ENCODE peak calls at places on chromosomes 16 and 17, in four cellular contexts. W, Q, P and C are unnamed samples.

GRCh38 chr16:75230471-75231110 is 11.8 kb downstream of the CTRB1 start:
- DNase-seq in P (no peak), Q (no peak), W (no peak), C (no peak)

GRCh38 chr16:19666451-19666850 is 51.6 kb downstream of the KNOP1 start:
- DNase-seq in W (no peak), Q (no peak), P (no peak), C (no peak)

GRCh38 chr16:529012-529575 is 1.6 kb downstream of the CAPN15 start:
- DNase-seq in Q (no peak), P (no peak), W (no peak), C (no peak)

GRCh38 chr17:6780001-6780400 is 4.0 kb downstream of the FBXO39 start:
- DNase-seq in Q (no peak), P (no peak), W (no peak), C (no peak)

GRCh38 chr17:80474231-80474932 is 2.0 kb downstream of the NPTX1 start:
- DNase-seq in W (no peak), Q (peak; percentile 40), P (no peak), C (peak; percentile 62)

GRCh38 chr16:12497558-12497957 is 306.1 kb downstream of the CPPED1 start:
- DNase-seq in Q (no peak), P (no peak), W (no peak), C (no peak)

GRCh38 chr16:12010388-12011251 is 34.1 kb downstream of the SNX29 start:
- DNase-seq in P (no peak), Q (no peak), W (no peak), C (peak; percentile 39)

GRCh38 chr17:81037783-81038733 is 3.1 kb downstream of the BAIAP2 start:
- DNase-seq in Q (no peak), W (no peak), P (no peak), C (no peak)

GRCh38 chr16:87897563-87898505 is 28.5 kb upstream of the SLC7A5 start:
- DNase-seq in Q (no peak), W (no peak), P (no peak), C (no peak)

GRCh38 chr17:1606352-1606985 is 22.2 kb downstream of the SLC43A2 start:
- DNase-seq in P (no peak), W (no peak), Q (no peak), C (no peak)

GRCh38 chr17:55086635-55087058 is 118.1 kb downstream of the STXBP4 start:
- DNase-seq in P (no peak), Q (peak; percentile 73), W (no peak), C (peak; percentile 2)

GRCh38 chr16:52912565-52913173 is 140.0 kb downstream of the CHD9NB start:
- DNase-seq in W (peak; percentile 11), P (peak; percentile 12), Q (peak; percentile 64), C (peak; percentile 47)

GRCh38 chr16:47058295-47059086 is 85.0 kb upstream of the DNAJA2 start:
- DNase-seq in Q (no peak), P (no peak), W (no peak), C (no peak)

GRCh38 chr17:55726440-55726839 is 3.8 kb upstream of the TMEM100 start:
- DNase-seq in P (no peak), Q (no peak), W (no peak), C (no peak)

GRCh38 chr17:7421186-7421585 is 1.1 kb downstream of the SPEM1 start:
- DNase-seq in W (no peak), Q (no peak), P (no peak), C (no peak)

GRCh38 chr16:85396879-85397871 is 215.9 kb upstream of the GSE1 start:
- DNase-seq in W (no peak), Q (peak; percentile 73), P (peak; percentile 61), C (no peak)

GRCh38 chr16:89003831-89004208 is 26.8 kb upstream of the CBFA2T3 start:
- DNase-seq in P (no peak), W (no peak), Q (peak; percentile 76), C (no peak)

GRCh38 chr16:69396187-69397061 is 10.6 kb upstream of the TERF2 start:
- DNase-seq in W (peak; percentile 45), P (no peak), Q (peak; percentile 89), C (peak; percentile 93)

GRCh38 chr17:80785477-80786178 is 206.0 kb upstream of the CHMP6 start:
- DNase-seq in W (no peak), Q (no peak), P (no peak), C (no peak)

GRCh38 chr16:55912022-55912421 is 36.8 kb upstream of the CES5A start:
- DNase-seq in W (no peak), Q (no peak), P (no peak), C (no peak)

GRCh38 chr16:88634141-88634993 is 4.0 kb upstream of the IL17C start:
- DNase-seq in P (peak; percentile 82), Q (peak; percentile 85), W (peak; percentile 45), C (peak; percentile 51)

GRCh38 chr16:396605-397004 is 394 bp upstream of the NME4 start:
- DNase-seq in P (no peak), Q (peak; percentile 90), W (no peak), C (peak; percentile 80)

GRCh38 chr17:46097497-46097896 is 95.7 kb downstream of the KANSL1 start:
- DNase-seq in W (no peak), Q (no peak), P (no peak), C (no peak)

GRCh38 chr17:46128453-46128852 is 64.8 kb downstream of the KANSL1 start:
- DNase-seq in W (no peak), P (no peak), Q (no peak), C (no peak)

GRCh38 chr17:32731556-32732295 is 145.2 kb downstream of the MYO1D start:
- DNase-seq in P (no peak), W (no peak), Q (no peak), C (no peak)

GRCh38 chr16:78520470-78520869 is 421.0 kb downstream of the WWOX start:
- DNase-seq in P (no peak), Q (no peak), W (no peak), C (no peak)

GRCh38 chr16:89923640-89924297 is 627 bp downstream of the TUBB3 start:
- DNase-seq in Q (no peak), W (no peak), P (no peak), C (no peak)

GRCh38 chr16:60073376-60073775 is 1339.3 kb upstream of the GOT2 start:
- DNase-seq in Q (no peak), P (no peak), W (no peak), C (no peak)

GRCh38 chr17:38982858-38983746 is 15.9 kb upstream of the FBXO47 start:
- DNase-seq in P (peak; percentile 46), W (peak; percentile 19), Q (peak; percentile 79), C (peak; percentile 23)

GRCh38 chr16:68480084-68480995 is 32.0 kb upstream of the SMPD3 start:
- DNase-seq in P (no peak), W (no peak), Q (no peak), C (no peak)

GRCh38 chr17:27525836-27526235 is 69.6 kb downstream of the KSR1 start:
- DNase-seq in W (no peak), Q (no peak), P (no peak), C (no peak)

GRCh38 chr16:982152-983043 is 828 bp downstream of the SOX8 start:
- DNase-seq in Q (no peak), W (no peak), P (no peak), C (no peak)

GRCh38 chr17:64357191-64357981 is 33.3 kb downstream of the PECAM1 start:
- DNase-seq in Q (peak; percentile 19), W (no peak), P (no peak), C (no peak)

DNA sequence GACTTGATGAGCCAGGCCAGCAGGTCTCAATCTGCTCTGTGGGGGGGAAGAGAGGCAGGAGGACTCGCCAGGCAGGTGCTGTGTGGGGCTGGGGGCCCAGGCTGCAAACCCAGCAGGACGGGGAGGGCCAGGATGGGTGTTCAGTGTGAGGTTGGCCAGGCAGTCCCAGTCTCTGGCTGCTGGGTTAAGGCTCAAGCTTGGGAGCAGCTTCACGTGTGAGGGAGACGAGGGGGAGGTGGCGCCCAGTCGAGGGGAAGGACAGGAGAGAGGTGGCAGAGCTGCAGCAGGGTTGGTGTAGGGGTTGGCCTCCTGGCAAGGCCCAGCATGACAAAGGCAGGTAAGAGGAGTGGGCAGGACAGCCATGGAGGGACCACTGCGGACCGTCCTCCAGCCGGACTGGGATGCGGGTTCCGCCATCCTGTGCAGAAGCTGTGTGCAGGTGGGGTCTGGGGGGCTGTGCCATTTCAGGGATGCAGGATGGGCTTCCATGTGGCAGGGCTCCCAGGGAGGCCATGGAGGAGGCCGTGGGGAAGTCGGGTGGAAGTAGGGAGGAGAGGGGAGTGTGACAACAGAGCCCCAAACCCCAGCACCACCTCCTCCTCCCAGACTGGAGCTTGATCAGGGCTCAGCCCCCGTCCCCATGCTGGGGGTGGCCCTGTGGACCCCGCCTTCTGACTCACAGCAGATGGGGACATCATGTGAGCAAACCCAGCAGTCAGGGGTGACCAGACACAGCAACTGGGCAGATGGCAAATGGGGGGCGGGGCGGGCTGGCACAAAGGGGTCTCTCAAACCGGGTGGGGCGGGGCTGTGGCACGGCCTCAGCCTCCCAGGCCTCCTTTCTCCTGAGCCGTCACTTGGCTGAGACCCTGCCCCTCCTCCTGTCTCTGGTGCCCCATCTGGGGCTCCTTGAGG is 2.8 kb downstream of the ADGRG1 start:
- DNase-seq in P (no peak), Q (no peak), W (no peak), C (no peak)
- TF ChIP-seq SPI1 in P (no peak), Q (no peak), W (no peak), C (no peak)

DNA sequence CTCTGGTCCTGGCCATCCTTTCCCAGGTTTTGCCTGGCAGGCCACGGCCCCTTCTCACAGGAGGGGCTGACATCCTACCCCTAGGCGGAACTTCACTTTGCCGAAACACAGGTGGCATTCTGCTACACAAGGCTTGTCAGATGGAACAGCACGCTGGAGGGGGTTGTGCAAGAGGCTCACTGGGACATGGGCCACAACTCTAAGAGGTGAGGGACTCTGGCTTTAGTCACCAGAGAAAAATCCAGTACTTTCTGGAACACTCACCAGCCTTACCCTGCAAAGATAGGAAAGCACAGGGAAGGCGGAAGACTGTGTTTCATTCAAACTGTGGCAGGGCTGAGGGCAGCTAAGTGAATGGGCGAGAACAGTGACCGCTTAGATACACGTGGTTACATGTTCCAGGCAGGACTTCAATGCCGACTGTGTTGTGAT is 18.3 kb downstream of the CDC42EP4 start:
- DNase-seq in Q (no peak), W (no peak), P (no peak), C (peak; percentile 48)
- TF ChIP-seq SPI1 in Q (no peak), W (no peak), P (no peak), C (no peak)

DNA sequence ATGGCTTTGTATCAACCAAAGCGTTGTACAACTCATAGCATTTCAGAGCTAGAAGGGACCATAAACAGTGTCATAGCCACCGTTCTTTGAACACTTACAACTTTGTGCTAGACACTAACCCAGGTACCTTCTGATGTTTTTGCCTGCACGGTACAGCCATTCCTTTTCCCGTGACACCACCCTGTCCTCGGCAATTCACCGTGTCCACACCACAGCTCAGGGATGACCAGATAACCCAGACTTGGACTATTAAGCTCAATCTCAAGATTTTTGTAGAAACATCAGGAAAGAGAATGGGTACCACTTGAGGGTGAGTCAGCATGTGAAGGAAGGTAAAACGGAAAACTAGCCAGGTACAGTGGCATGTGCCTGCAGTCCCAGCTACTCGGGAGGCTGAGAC is 9.8 kb upstream of the CBFB start:
- DNase-seq in Q (no peak), W (no peak), P (no peak), C (no peak)
- TF ChIP-seq SPI1 in Q (no peak), W (no peak), P (no peak), C (no peak)

DNA sequence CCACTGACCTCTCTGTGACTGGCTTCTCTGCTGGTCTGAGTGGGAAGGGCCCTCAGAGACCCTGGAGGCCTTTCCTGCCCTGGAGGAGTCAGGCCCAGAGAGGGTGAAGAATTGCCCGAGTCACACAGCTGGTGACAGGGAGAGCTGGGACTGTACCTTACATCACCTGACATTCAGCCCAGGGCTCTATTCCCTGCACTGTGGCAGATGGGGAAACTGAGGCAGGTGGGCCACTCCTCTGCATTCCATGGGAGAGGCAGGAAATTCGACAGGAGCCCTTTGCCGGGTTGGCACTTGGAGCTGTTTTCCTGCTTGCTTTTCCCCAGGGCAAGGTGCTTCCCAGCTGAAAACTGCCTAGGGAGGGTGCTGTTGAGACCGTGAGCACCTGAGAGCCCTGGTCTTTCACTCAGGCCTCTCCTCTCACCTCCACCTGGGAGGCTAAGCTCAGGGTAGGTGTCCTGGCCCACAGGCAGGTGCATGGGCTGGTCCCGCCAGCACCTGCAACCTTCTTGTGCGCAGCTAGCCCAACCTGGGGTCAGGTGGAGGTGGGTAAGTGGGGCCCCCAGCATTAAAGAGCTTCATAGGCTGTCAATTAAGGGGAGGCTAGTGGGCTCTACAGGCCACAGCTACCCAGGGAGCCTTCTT is 8.5 kb downstream of the ADCY7 start:
- DNase-seq in P (no peak), Q (no peak), W (no peak), C (no peak)
- TF ChIP-seq SPI1 in P (no peak), Q (no peak), W (no peak), C (no peak)